ENCODE peak calls at places on chromosomes 11 and 22, in five cellular contexts. W is HAP-1, C is fibroblast of lung, F is left ventricle myocardium inferior, H is cardiac muscle cell. Z is an unnamed sample.

GRCh38 chr11:20707876-20708275 is 38.5 kb downstream of the NELL1 start:
- DNase-seq in W (peak), C (no peak), F (no peak), H (no peak), Z (no peak)

GRCh38 chr11:65014146-65014960 is at the start of gene ARL2:
- DNase-seq in W (no peak), C (peak), F (no peak), H (no peak), Z (no peak)

GRCh38 chr11:112656772-112657428 is 304.3 kb upstream of the NCAM1 start:
- DNase-seq in W (no peak), C (peak), F (no peak), H (peak), Z (no peak)

GRCh38 chr22:43273902-43274484 is 69.2 kb downstream of the SCUBE1 start:
- DNase-seq in W (peak), C (peak), F (no peak), H (peak), Z (no peak)

GRCh38 chr22:20583471-20583922 is 76.1 kb downstream of the MED15 start:
- DNase-seq in W (no peak), C (no peak), F (peak), H (no peak), Z (no peak)

GRCh38 chr11:117724621-117725020 is 72.4 kb downstream of the DSCAML1 start:
- DNase-seq in W (no peak), C (no peak), F (no peak), H (no peak), Z (no peak)

GRCh38 chr11:118618991-118619375 is 11.6 kb downstream of the PHLDB1 start:
- DNase-seq in W (no peak), C (peak), F (peak), H (peak), Z (no peak)

GRCh38 chr11:35629914-35630313 is 11.7 kb downstream of the FJX1 start:
- DNase-seq in W (no peak), C (peak), F (no peak), H (peak), Z (no peak)

GRCh38 chr11:109040303-109040702 is 375.4 kb downstream of the DDX10 start:
- DNase-seq in W (no peak), C (no peak), F (no peak), H (no peak), Z (no peak)

GRCh38 chr22:42909363-42910058 is 52.4 kb upstream of the ARFGAP3 start:
- DNase-seq in W (no peak), C (no peak), F (no peak), H (no peak), Z (no peak)

GRCh38 chr11:20248345-20248744 is 88.1 kb upstream of the DBX1 start:
- DNase-seq in W (no peak), C (no peak), F (no peak), H (no peak), Z (no peak)

GRCh38 chr11:72930011-72930410 is 115.8 kb downstream of the ATG16L2 start:
- DNase-seq in W (no peak), C (peak), F (no peak), H (peak), Z (no peak)

GRCh38 chr11:111977141-111978027 is 40.2 kb downstream of the DIXDC1 start:
- DNase-seq in W (no peak), C (peak), F (peak), H (peak), Z (no peak)

GRCh38 chr11:119993732-119994131 is 144.2 kb downstream of the TRIM29 start:
- DNase-seq in W (no peak), C (no peak), F (no peak), H (no peak), Z (no peak)

GRCh38 chr11:71364176-71364671 is 84.0 kb downstream of the DHCR7 start:
- DNase-seq in W (no peak), C (no peak), F (no peak), H (no peak), Z (no peak)

GRCh38 chr11:123719452-123719851 is 22.0 kb downstream of the ZNF202 start:
- DNase-seq in W (no peak), C (peak), F (no peak), H (no peak), Z (no peak)

GRCh38 chr11:126990716-126991480 is 9.7 kb downstream of the KIRREL3 start:
- DNase-seq in W (no peak), C (peak), F (no peak), H (no peak), Z (no peak)

GRCh38 chr11:84714316-84714780 is 912.8 kb downstream of the DLG2 start:
- DNase-seq in W (peak), C (peak), F (peak), H (peak), Z (no peak)

GRCh38 chr11:119094816-119095065 is 6.9 kb downstream of the DPAGT1 start:
- DNase-seq in W (no peak), C (peak), F (peak), H (peak), Z (no peak)

GRCh38 chr11:10716543-10717259 is 23.1 kb upstream of the IRAG1 start:
- DNase-seq in W (no peak), C (no peak), F (no peak), H (no peak), Z (no peak)

GRCh38 chr11:72683782-72684200 is 9.6 kb upstream of the PDE2A start:
- DNase-seq in W (peak), C (no peak), F (peak), H (peak), Z (no peak)

GRCh38 chr11:101862410-101863233 is 52.2 kb upstream of the CEP126 start:
- DNase-seq in W (no peak), C (peak), F (no peak), H (peak), Z (no peak)

GRCh38 chr22:47036352-47036751 is 273.9 kb downstream of the TBC1D22A start:
- DNase-seq in W (no peak), C (no peak), F (no peak), H (no peak), Z (no peak)

GRCh38 chr11:24145411-24145810 is 351.4 kb upstream of the LUZP2 start:
- DNase-seq in W (no peak), C (peak), F (no peak), H (no peak), Z (no peak)

DNA sequence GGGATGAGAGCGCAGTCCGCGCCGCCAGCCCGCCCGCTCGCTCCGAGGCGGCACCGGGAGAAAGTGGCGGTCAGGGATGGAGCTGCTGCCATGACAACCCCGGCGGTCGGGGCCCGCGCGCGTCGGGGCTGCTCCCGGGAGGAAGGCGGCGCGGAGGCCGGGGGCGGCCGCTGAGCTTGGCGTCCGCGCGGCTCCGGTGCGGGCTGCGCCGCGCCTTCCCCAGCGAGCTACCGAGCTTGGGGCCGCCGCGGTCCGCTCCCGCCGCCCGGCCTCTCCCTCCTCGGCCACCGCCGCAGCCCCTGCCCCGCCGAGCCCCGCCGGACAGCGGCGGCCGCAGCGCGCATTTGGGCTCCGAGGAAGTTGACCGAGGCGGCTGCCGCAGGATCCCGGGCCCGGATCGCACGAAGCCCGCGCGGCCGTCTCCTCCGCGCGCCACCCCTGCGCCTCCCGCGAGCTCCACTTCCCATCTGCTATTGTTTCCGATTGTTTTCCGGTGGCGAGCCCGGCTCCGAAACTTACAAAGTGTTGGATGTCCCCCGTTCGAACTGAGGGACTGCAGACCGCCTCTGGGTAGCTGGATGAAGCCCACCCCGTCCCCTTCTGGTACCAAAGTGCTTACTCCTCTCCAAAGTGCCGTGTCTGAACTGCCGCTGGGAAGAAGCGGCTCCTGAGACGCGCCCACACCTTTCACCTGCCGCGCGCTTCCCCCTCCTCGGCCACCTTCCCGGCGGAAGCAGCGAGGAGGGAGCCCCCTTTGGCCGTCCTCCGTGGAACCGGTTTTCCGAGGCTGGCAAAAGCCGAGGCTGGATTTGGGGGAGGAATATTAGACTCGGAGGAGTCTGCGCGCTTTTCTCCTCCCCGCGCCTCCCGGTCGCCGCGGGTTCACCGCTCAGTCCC is 540.3 kb downstream of the NTM start:
- DNase-seq in W (no peak), C (peak), F (no peak), H (peak), Z (no peak)
- H3K4me3 ChIP-seq in W (no peak), C (peak), F (peak), H (peak), Z (peak)

GRCh38 chr11:43574949-43575915 is 105.3 kb upstream of the HSD17B12 start:
- DNase-seq in W (peak), C (peak), F (peak), H (peak), Z (no peak)

GRCh38 chr11:43576834-43577521 is 103.6 kb upstream of the HSD17B12 start:
- DNase-seq in W (no peak), C (peak), F (peak), H (peak), Z (no peak)

GRCh38 chr11:43577566-43578264 is 102.8 kb upstream of the HSD17B12 start:
- DNase-seq in W (no peak), C (no peak), F (no peak), H (no peak), Z (no peak)

GRCh38 chr11:43573873-43574272 is 106.7 kb upstream of the HSD17B12 start:
- DNase-seq in W (no peak), C (no peak), F (no peak), H (no peak), Z (no peak)

DNA sequence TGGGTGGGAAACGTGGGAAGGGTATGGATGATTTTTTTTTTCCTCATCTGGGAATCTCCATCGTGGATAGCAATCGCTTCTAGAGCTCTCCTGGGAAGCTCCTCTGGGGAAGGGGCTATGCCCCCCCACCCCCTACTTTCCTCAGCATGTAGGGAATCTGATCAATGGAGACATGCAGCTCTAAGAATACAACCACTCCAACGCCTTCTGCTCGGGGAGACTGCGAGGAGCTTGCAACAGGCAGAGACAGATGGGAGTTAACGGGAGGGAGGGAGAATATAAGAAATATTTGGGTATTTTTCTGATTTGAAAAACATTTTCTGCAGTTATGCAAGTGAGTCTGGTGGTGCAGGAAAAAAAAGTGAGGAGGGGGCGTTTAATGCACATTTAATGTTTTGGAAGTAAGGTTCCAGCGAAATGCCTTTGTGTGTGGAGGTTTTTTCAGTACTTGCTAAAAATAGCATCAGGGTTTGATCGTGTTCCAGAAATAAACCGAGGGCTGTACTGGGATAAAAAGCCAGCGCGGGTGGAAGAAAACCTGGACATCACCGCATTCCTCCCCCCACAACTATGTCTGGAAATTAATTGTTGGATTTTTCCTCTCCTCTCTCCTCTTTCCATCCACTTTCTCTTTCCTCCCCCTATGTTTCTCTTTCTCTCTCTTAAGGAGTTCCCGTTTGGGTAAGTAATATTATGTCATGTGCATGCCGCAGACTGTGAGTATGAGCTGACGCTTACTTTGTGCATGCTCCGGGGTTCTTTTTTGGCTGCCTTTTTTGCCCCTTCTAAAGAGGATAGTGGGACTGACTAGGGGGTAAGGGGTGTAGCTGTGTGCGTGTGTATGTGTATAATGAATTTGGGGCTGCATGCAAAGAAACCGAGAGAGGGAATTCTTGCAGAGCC is 104.4 kb upstream of the HSD17B12 start:
- DNase-seq in W (no peak), C (peak), F (no peak), H (peak), Z (no peak)
- H3K4me3 ChIP-seq in W (peak), C (peak), F (peak), H (peak), Z (no peak)

GRCh38 chr22:45061332-45061731 is 51.5 kb upstream of the PHF21B start:
- DNase-seq in W (no peak), C (no peak), F (no peak), H (no peak), Z (no peak)
- H3K4me3 ChIP-seq in W (no peak), C (no peak), F (no peak), H (no peak), Z (no peak)

GRCh38 chr22:17369553-17370035 is 334 bp downstream of the CECR2 start:
- DNase-seq in W (no peak), C (no peak), F (peak), H (peak), Z (no peak)

GRCh38 chr22:17370036-17370765 is 941 bp downstream of the CECR2 start:
- DNase-seq in W (no peak), C (no peak), F (peak), H (peak), Z (no peak)

GRCh38 chr22:17371446-17371845 is 2.2 kb downstream of the CECR2 start:
- DNase-seq in W (no peak), C (no peak), F (no peak), H (no peak), Z (no peak)

GRCh38 chr22:17368727-17369552 is at the start of gene CECR2:
- DNase-seq in W (peak), C (peak), F (peak), H (peak), Z (no peak)

DNA sequence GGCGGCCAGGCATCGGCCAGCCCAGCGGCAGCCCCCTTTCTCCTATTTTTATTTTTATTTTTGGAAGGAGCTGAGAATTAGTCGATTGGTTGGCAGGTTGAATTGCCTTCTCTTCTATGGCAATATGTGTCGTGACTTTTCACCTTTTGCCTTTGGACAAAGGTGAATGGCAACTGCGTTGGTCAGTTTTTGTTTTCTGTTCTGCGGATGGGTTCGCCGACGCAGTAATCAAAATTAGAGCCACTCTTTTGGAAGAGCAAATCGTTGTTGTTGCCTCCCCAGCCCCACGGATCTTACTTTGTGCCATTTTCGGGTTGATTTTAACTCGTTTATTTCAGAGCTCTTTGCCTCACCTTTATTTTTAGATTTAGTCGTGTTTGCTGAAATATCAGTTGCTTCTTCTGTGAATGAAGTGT is 1.5 kb downstream of the CECR2 start:
- DNase-seq in W (no peak), C (no peak), F (no peak), H (no peak), Z (no peak)
- H3K4me3 ChIP-seq in W (peak), C (no peak), F (peak), H (peak), Z (no peak)

DNA sequence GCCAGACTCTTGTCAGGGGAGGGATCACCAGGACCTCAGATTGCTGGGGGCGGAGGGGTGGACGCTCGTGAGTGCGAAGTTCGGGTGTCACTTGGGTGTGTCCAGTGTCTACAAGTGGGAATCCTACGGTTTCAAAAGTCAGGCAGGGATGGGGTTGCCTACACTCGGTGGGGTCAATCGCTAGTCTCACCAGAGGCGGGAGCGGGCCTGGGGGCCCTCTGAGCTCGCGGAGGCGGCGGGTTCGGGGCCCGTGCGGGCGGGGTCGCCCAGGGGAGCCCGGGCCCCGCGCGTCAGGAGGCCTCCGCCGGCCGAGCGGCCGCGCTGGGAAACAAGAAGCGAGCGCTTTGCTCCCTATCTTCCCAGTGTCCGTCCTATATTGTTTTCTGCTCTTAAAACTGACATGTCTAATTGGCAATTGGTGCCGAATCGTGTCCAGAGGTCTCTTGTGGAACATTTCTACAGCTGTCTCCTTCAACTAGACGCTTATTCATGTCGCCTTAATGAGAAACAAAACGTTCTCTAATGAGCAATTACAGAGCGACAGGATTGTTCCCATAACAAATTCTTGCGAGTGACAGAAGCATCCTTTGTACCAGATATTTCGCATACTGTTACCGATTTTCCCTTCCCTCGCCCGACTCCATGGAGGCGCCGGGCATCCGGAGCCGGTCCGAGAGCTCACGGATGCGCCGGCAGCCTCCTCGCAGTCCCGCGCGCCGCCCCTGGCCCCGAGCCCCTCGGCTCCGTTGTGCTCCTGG is 11.9 kb downstream of the PAX6 start:
- DNase-seq in W (no peak), C (no peak), F (no peak), H (no peak), Z (no peak)
- H3K4me3 ChIP-seq in W (no peak), C (no peak), F (peak), H (no peak), Z (peak)

GRCh38 chr11:69643646-69644045 is 2.7 kb downstream of the CCND1 start:
- DNase-seq in W (no peak), C (no peak), F (no peak), H (no peak), Z (no peak)
- H3K4me3 ChIP-seq in W (peak), C (peak), F (peak), H (no peak), Z (no peak)